ENCODE peak calls at places on chromosomes 13 and 19, in six cellular contexts. L is HCT116, T is GM23248, U is MM.1S, N is neural progenitor cell, I is hepatocyte. S is an unnamed sample. For H3K4me1, the result is how much of the 10 kb centered on the place peaks cover.

GRCh38 chr19:29004796-29005195 is 208.2 kb downstream of the UQCRFS1 start:
- DNase-seq in L (no peak), T (no peak), U (no peak), N (no peak), I (no peak), S (no peak)

GRCh38 chr19:10243606-10244005 is 8.4 kb upstream of the MRPL4 start:
- DNase-seq in L (no peak), T (no peak), U (no peak), N (no peak), I (no peak), S (no peak)

GRCh38 chr19:12085074-12085818 is 20.7 kb downstream of the ZNF844 start:
- DNase-seq in L (no peak), T (no peak), U (no peak), N (no peak), I (no peak), S (no peak)

GRCh38 chr13:29743229-29743786 is 107.1 kb downstream of the UBL3 start:
- DNase-seq in L (no peak), T (peak), U (peak), N (peak), I (peak), S (no peak)

GRCh38 chr13:78689011-78689410 is 30.1 kb upstream of the OBI1 start:
- DNase-seq in L (no peak), T (no peak), U (no peak), N (peak), I (peak), S (peak)

GRCh38 chr19:12841094-12841493 is 2.8 kb downstream of the MAST1 start:
- DNase-seq in L (no peak), T (peak), U (no peak), N (peak), I (peak), S (no peak)

GRCh38 chr19:15107056-15108010 is at the start of gene SYDE1:
- DNase-seq in L (no peak), T (peak), U (no peak), N (peak), I (peak), S (peak)

GRCh38 chr13:32228330-32229041 is 86.7 kb downstream of the ZAR1L start:
- DNase-seq in L (peak), T (peak), U (no peak), N (no peak), I (no peak), S (peak)

GRCh38 chr19:36203293-36203692 is 11.2 kb downstream of the ZNF565 start:
- DNase-seq in L (no peak), T (no peak), U (no peak), N (no peak), I (no peak), S (no peak)

GRCh38 chr13:72458701-72459100 is 268.7 kb downstream of the MZT1 start:
- DNase-seq in L (no peak), T (no peak), U (peak), N (peak), I (no peak), S (peak)

GRCh38 chr13:28037399-28037798 is 48.9 kb upstream of the URAD start:
- DNase-seq in L (peak), T (peak), U (no peak), N (no peak), I (no peak), S (peak)

GRCh38 chr13:113726961-113727411 is 32.0 kb upstream of the TMEM255B start:
- DNase-seq in L (no peak), T (peak), U (peak), N (no peak), I (no peak), S (peak)

GRCh38 chr13:51819544-51819943 is 15.6 kb upstream of the DHRS12 start:
- DNase-seq in L (no peak), T (no peak), U (no peak), N (no peak), I (no peak), S (no peak)
- H3K4me1 ChIP-seq in L (under half), T (under half), U (under half), N (under half), I (under half), S (under half)

GRCh38 chr19:17560205-17560595 is 4.8 kb downstream of the COLGALT1 start:
- DNase-seq in L (no peak), T (peak), U (no peak), N (no peak), I (peak), S (no peak)
- TF ChIP-seq EZH2phosphoT487 in L (no peak), T (no peak), U (no peak), N (no peak), I (no peak), S (no peak)

GRCh38 chr19:1746401-1747284 is 6.7 kb upstream of the ONECUT3 start:
- DNase-seq in L (peak), T (peak), U (no peak), N (no peak), I (no peak), S (peak)

GRCh38 chr19:1747285-1748114 is 5.8 kb upstream of the ONECUT3 start:
- DNase-seq in L (peak), T (peak), U (no peak), N (peak), I (peak), S (peak)

GRCh38 chr19:1749373-1750342 is 3.6 kb upstream of the ONECUT3 start:
- DNase-seq in L (no peak), T (no peak), U (no peak), N (peak), I (no peak), S (no peak)

GRCh38 chr19:1748703-1749341 is 4.5 kb upstream of the ONECUT3 start:
- DNase-seq in L (no peak), T (no peak), U (no peak), N (no peak), I (no peak), S (no peak)

GRCh38 chr19:1748115-1748702 is 5.1 kb upstream of the ONECUT3 start:
- DNase-seq in L (no peak), T (no peak), U (no peak), N (no peak), I (peak), S (no peak)
- TF ChIP-seq EZH2 in L (no peak), T (no peak), U (no peak), N (no peak), I (peak), S (no peak)

GRCh38 chr13:40974460-40975407 is 44.4 kb downstream of the ELF1 start:
- DNase-seq in L (peak), T (peak), U (peak), N (peak), I (peak), S (peak)
- H3K4me1 ChIP-seq in L (under half), T (under half), U (half or more), N (under half), I (half or more), S (under half)

GRCh38 chr19:5113101-5113557 is 144.2 kb downstream of the KDM4B start:
- DNase-seq in L (no peak), T (peak), U (no peak), N (no peak), I (no peak), S (no peak)
- TF ChIP-seq EZH2phosphoT487 in L (no peak), T (no peak), U (no peak), N (no peak), I (no peak), S (no peak)

GRCh38 chr13:110811008-110811720 is 97.7 kb downstream of the ING1 start:
- DNase-seq in L (no peak), T (no peak), U (no peak), N (no peak), I (no peak), S (no peak)

GRCh38 chr13:110812869-110813645 is 99.6 kb downstream of the ING1 start:
- DNase-seq in L (no peak), T (no peak), U (no peak), N (no peak), I (no peak), S (no peak)

GRCh38 chr13:110811751-110812110 is 98.2 kb downstream of the ING1 start:
- DNase-seq in L (no peak), T (no peak), U (no peak), N (no peak), I (no peak), S (no peak)

GRCh38 chr13:110813646-110814624 is 100.4 kb downstream of the ING1 start:
- DNase-seq in L (no peak), T (no peak), U (no peak), N (no peak), I (no peak), S (no peak)

GRCh38 chr13:110812111-110812868 is 98.8 kb downstream of the ING1 start:
- DNase-seq in L (no peak), T (peak), U (no peak), N (no peak), I (no peak), S (no peak)
- TF ChIP-seq EZH2 in L (no peak), T (no peak), U (no peak), N (no peak), I (no peak), S (no peak)

DNA sequence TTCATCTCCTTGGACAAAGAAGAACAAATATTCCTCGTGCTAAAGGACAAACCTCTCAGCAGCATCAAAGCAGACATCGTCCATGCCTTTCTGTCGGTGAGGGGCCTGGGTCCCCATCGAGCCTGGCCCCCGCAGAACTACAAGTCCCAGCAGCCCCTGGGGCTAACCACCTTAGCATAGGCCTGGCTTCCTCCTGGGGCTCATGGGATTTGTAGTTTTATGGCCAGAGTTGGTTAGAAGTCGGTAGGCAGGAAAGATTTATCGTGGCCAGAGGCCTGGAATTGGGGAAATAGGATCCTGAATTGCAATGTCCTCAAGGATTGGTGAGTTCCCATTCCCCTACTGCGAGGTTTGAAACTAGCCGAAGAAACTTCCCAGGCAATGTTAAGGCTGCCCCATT is 19.6 kb downstream of the TMEM150B start:
- DNase-seq in L (no peak), T (peak), U (peak), N (peak), I (no peak), S (peak)
- H3K4me1 ChIP-seq in L (under half), T (under half), U (under half), N (under half), I (under half), S (under half)

DNA sequence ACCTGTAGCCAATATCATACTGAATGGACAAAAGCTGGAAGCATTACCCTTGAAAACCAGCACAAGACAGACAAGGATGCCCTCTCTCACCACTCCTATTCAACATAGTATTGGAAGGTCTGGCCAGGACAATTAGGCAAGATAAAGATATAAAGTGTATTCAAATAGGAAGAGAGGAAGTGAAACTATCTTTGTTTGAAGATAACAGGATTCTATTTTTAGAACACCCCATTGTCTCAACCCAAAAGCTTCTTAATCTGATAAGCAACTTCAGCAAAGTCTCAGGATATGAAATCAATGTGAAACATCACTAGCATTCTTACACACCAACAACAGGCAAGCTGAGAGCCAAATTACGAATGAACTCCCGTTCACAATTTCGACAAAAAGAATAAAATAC is 17.8 kb upstream of the CCNA1 start:
- DNase-seq in L (no peak), T (no peak), U (peak), N (no peak), I (no peak), S (no peak)
- TF ChIP-seq EZH2phosphoT487 in L (no peak), T (no peak), U (no peak), N (no peak), I (no peak), S (no peak)

DNA sequence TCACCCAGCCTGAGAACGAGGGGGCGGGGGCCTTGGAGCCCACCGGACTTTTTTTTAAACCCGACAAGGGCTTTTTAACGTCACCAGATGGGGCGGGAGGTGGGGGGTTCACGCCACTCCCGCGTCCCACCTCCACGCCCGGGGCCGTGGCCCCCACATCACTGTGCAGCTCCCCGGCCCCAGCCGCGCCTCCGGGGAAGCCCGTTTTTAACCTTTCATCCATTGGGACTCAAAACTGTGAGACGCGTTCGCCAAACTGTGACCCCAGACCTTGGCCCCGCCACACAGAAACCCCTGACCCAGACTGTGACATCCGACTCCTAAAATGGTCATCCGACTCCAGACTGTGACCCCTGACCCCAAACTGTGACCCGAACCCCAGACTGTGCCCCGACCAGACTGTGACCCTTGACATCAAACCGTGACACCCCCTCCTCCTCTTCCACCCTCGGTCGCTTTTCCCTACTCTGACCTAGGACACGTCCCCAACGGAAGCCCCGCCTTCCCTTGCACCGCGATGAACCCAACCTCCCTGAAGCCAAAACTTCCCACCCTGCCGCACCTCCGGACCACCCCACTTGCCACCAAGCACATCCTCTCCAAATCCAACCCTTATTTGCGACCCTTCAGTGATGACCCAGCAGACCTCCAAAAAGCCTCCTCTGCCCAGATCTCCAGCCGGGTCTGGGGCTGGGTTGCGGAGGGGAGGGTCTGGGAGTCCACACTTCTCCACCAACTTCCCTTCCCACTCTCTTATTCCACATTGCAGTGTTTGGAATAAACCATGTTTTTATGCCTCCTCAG is 1.5 kb upstream of the GRWD1 start:
- DNase-seq in L (no peak), T (no peak), U (no peak), N (no peak), I (no peak), S (no peak)
- TF ChIP-seq EZH2 in L (no peak), T (no peak), U (no peak), N (peak), I (no peak), S (no peak)